ENCODE peak calls at places on chromosomes 2 and 18, in four cellular contexts. F is HTR-8/SVneo, M is fibroblast of the conjunctiva, C is astrocyte. E is an unnamed sample.

GRCh38 chr2:65057391-65058052 is 1.3 kb downstream of the CEP68 start:
- DNase-seq in F (no peak), C (peak), M (no peak), E (peak)

GRCh38 chr2:98086491-98087446 is at the start of gene VWA3B:
- DNase-seq in M (peak), C (peak), F (peak), E (peak)

GRCh38 chr2:173414823-173415322 is 60.2 kb downstream of the CDCA7 start:
- DNase-seq in M (peak), F (no peak), C (peak), E (peak)

GRCh38 chr2:140918426-140918825 is 1212.4 kb downstream of the LRP1B start:
- DNase-seq in F (no peak), C (no peak), M (no peak), E (no peak)

GRCh38 chr2:112149866-112150435 is 11.8 kb downstream of the FBLN7 start:
- DNase-seq in M (no peak), F (no peak), C (no peak), E (no peak)

GRCh38 chr2:133569416-133569815 is 1.2 kb upstream of the NCKAP5 start:
- DNase-seq in F (no peak), C (no peak), M (no peak), E (no peak)

GRCh38 chr2:236769981-236770671 is 200.5 kb downstream of the ACKR3 start:
- DNase-seq in M (peak), F (peak), C (peak), E (peak)

GRCh38 chr18:48274301-48274700 is 134.9 kb downstream of the ZBTB7C start:
- DNase-seq in M (no peak), C (no peak), F (no peak), E (no peak)

GRCh38 chr2:149767516-149767974 is 180.0 kb upstream of the MMADHC start:
- DNase-seq in C (peak), F (no peak), M (no peak), E (peak)

GRCh38 chr18:76977681-76978234 is 154.8 kb downstream of the MBP start:
- DNase-seq in F (no peak), M (no peak), C (no peak), E (no peak)

GRCh38 chr18:79982736-79983135 is 5.6 kb downstream of the TXNL4A start:
- DNase-seq in C (no peak), M (no peak), F (no peak), E (no peak)

GRCh38 chr18:78711971-78712370 is 267.6 kb upstream of the SALL3 start:
- DNase-seq in F (no peak), C (no peak), M (no peak), E (no peak)

E was measured in A172.